ENCODE peak calls at places on chromosomes 13 and 19, in four cellular contexts. N is lower leg skin, E is nephron progenitor cell, D is stomach. P is an unnamed sample.

GRCh38 chr13:96963786-96964475 is 30.3 kb downstream of the OXGR1 start:
- DNase-seq in N (no peak), E (no peak), D (no peak), P (no peak)

GRCh38 chr13:75760182-75760981 is 124.3 kb downstream of the LMO7 start:
- DNase-seq in N (no peak), E (no peak), D (peak; percentile 85), P (no peak)

GRCh38 chr13:43785681-43786471 is 896 bp downstream of the ENOX1 start:
- DNase-seq in N (peak; percentile 55), E (peak; percentile 72), D (peak; percentile 70), P (peak; percentile 40)

GRCh38 chr19:3443840-3444694 is 36.3 kb downstream of the SMIM24 start:
- DNase-seq in N (no peak), E (peak; percentile 72), D (no peak), P (peak; percentile 35)

GRCh38 chr13:43023244-43023931 is at the start of gene DNAJC15:
- DNase-seq in N (peak; percentile 85), E (peak; percentile 67), D (peak; percentile 78), P (peak; percentile 83)

GRCh38 chr13:60514891-60515290 is 117.9 kb downstream of the TDRD3 start:
- DNase-seq in N (no peak), E (no peak), D (no peak), P (no peak)

GRCh38 chr19:10544242-10544752 is 593 bp downstream of the ATG4D start:
- DNase-seq in N (no peak), E (no peak), D (peak; percentile 66), P (no peak)

GRCh38 chr13:32476021-32476731 is 48.2 kb upstream of the N4BP2L1 start:
- DNase-seq in N (no peak), E (no peak), D (no peak), P (no peak)

GRCh38 chr13:79782541-79783216 is 301.7 kb downstream of the NDFIP2 start:
- DNase-seq in N (no peak), E (peak; percentile 74), D (peak; percentile 46), P (no peak)

GRCh38 chr13:27662738-27663470 is 41.2 kb downstream of the POLR1D start:
- DNase-seq in N (no peak), E (no peak), D (no peak), P (no peak)

GRCh38 chr13:79710376-79710775 is 229.4 kb downstream of the NDFIP2 start:
- DNase-seq in N (no peak), E (no peak), D (no peak), P (peak; percentile 48)

GRCh38 chr19:17952041-17952976 is 14.6 kb upstream of the KCNN1 start:
- DNase-seq in N (no peak), E (peak; percentile 66), D (no peak), P (no peak)

GRCh38 chr19:12782174-12782423 is 6.7 kb upstream of the HOOK2 start:
- DNase-seq in N (peak; percentile 66), E (no peak), D (no peak), P (no peak)

GRCh38 chr13:74575729-74576125 is 441.5 kb upstream of the KLF12 start:
- DNase-seq in N (peak; percentile 22), E (peak; percentile 77), D (peak; percentile 50), P (peak; percentile 3)

GRCh38 chr13:46106839-46107371 is 2.1 kb upstream of the CPB2 start:
- DNase-seq in N (no peak), E (no peak), D (no peak), P (no peak)

GRCh38 chr19:55141696-55142095 is 7.3 kb downstream of the TNNT1 start:
- DNase-seq in N (no peak), E (no peak), D (no peak), P (no peak)

GRCh38 chr13:98487016-98487415 is 89.9 kb downstream of the STK24 start:
- DNase-seq in N (no peak), E (no peak), D (no peak), P (no peak)

GRCh38 chr19:33064117-33064777 is 441 bp downstream of the RHPN2 start:
- DNase-seq in N (no peak), E (no peak), D (peak; percentile 71), P (no peak)

GRCh38 chr13:21341637-21342422 is 117.3 kb downstream of the ZDHHC20 start:
- DNase-seq in N (no peak), E (no peak), D (no peak), P (no peak)

GRCh38 chr13:94646904-94647303 is 45.2 kb downstream of the GPR180 start:
- DNase-seq in N (no peak), E (no peak), D (no peak), P (no peak)

GRCh38 chr19:42284641-42285341 is 15.7 kb downstream of the CIC start:
- DNase-seq in N (no peak), E (no peak), D (no peak), P (no peak)

DNA sequence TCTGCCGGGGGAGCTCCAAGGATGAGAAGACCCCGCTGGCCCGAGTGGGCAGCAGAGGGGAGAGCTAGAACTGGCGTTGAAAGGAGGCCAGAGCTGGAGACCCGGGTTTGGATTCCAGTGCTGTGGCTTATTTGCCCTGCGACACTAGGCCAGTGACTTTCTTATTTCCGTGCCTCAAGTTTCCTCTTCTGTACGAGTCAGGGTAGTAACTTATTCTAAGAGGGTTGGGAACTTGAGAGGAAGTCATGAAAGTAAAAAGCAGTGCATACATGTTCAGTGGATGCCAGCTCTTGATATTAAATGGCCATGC is 670 bp downstream of the FAM32A start:
- DNase-seq in N (no peak), E (no peak), D (no peak), P (no peak)
- TF ChIP-seq CTCF in N (no peak), E (no peak), D (peak; percentile 8), P (peak; percentile 77)

GRCh38 chr19:54109651-54110050 is 5.8 kb downstream of the TFPT start:
- DNase-seq in N (no peak), E (no peak), D (no peak), P (no peak)

GRCh38 chr19:54114340-54114826 is 1.1 kb downstream of the TFPT start:
- DNase-seq in N (no peak), E (no peak), D (peak; percentile 48), P (no peak)

GRCh38 chr19:54121259-54121658 is 5.7 kb downstream of the PRPF31 start:
- DNase-seq in N (no peak), E (no peak), D (no peak), P (no peak)

GRCh38 chr19:54115071-54116063 is at the start of the genes PRPF31 and TFPT:
- DNase-seq in N (peak; percentile 98), E (peak; percentile 93), D (peak; percentile 98), P (peak; percentile 96)
- TF ChIP-seq CTCF in N (no peak), E (no peak), D (no peak), P (no peak)

GRCh38 chr13:87999141-87999765 is 328.1 kb downstream of the SLITRK5 start:
- DNase-seq in N (no peak), E (no peak), D (no peak), P (peak; percentile 13)

GRCh38 chr13:88000239-88000638 is 329.1 kb downstream of the SLITRK5 start:
- DNase-seq in N (no peak), E (no peak), D (no peak), P (no peak)

GRCh38 chr13:88000787-88001186 is 329.6 kb downstream of the SLITRK5 start:
- DNase-seq in N (no peak), E (no peak), D (no peak), P (no peak)

GRCh38 chr13:87999791-88000190 is 328.6 kb downstream of the SLITRK5 start:
- DNase-seq in N (no peak), E (no peak), D (no peak), P (no peak)

GRCh38 chr13:88005188-88005587 is 334.0 kb downstream of the SLITRK5 start:
- DNase-seq in N (no peak), E (no peak), D (no peak), P (no peak)
- TF ChIP-seq CTCF in N (no peak), E (no peak), D (no peak), P (no peak)

DNA sequence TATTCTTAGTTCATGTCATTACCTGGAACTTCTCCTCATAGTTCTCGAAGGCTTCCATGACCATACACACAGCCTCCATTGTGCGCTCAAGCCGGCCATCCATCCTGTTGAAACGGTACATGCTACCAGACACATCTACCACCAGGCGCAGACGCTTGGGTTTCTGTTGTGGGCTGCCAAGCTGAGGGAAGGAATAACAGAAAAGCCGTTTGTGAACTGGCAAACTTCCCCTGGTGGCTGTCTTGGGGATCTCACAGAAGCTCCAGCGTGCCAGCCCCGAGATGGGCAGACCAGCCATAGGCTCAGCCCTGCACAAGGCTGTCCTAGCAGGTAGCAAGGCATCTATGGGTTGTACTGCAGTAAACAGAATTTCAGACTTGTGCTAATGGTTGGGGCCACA is 130.1 kb downstream of the RGCC start:
- DNase-seq in N (no peak), E (no peak), D (no peak), P (no peak)
- TF ChIP-seq CTCF in N (no peak), E (no peak), D (no peak), P (peak; percentile 54)

GRCh38 chr19:4645718-4646117 is 6.4 kb downstream of the TNFAIP8L1 start:
- DNase-seq in N (no peak), E (no peak), D (no peak), P (no peak)

GRCh38 chr19:4650159-4650558 is 10.8 kb downstream of the TNFAIP8L1 start:
- DNase-seq in N (no peak), E (no peak), D (no peak), P (no peak)

GRCh38 chr19:4652075-4652474 is 12.8 kb downstream of the TNFAIP8L1 start:
- DNase-seq in N (no peak), E (no peak), D (no peak), P (no peak)

GRCh38 chr19:4649392-4650094 is 10.2 kb downstream of the TNFAIP8L1 start:
- DNase-seq in N (no peak), E (no peak), D (no peak), P (no peak)

DNA sequence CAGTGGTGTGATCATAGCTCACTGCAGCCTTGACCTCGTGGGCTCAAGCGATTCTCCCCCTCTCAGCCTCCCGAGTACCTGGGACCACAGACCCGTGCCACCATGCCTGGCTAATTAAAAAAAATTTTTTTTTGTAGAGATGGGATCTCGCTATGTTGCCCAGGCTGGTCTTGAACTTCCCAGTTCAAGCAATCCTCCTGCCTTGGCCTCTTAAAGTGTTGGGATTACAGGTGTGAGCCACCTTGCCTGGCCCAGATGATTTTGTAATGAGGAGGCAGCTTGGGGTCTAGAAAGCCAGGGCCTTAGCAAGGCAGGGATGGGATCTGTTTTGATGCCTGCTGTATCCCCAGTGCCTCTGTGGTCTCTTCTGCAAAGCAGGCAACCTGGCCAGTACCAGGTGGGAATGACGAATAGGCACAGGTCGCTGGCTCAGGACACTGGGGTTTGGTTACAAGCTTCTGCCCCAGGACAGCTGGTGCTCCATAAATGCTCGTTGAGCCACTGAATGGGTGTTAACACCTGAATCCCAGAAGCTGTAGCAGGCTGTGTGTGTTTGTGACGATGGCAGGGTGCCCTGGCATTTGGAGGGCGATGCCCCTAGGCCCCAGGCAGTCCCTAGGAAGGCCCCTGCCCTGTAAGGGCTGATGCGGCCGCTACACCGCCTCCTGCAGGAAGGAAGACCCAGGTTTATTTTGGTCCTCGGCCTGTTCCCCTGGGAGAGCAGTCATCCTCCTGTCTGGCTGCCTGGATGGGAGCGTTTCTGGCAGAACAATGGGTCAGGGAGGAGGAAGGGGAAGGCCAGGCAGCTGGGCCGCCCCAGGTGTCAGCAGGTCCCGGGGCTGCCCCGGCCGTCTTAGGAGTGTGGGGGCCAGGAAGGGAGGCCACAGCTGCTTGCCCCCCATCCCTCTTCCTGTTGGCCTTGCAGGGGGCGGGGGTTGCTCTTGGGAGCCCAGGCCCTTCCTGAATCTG is 8.6 kb downstream of the TNFAIP8L1 start:
- DNase-seq in N (no peak), E (no peak), D (no peak), P (no peak)
- TF ChIP-seq CTCF in N (no peak), E (no peak), D (no peak), P (peak; percentile 26)

P was measured in HFFc6.